ENCODE peak calls at places on chromosomes 16 and 17, in four cellular contexts. One of them, this sample, is unnamed.

GRCh38 chr17:2403044-2403443 is 2.2 kb upstream of the MNT start:
- DNase-seq in HS-5: no peak
- DNase-seq in ureter: no peak
- DNase-seq in AML-193: no peak
- DNase-seq in this sample: no peak

GRCh38 chr16:83533193-83533592 is 274.6 kb upstream of the HSBP1 start:
- DNase-seq in ureter: no peak
- DNase-seq in HS-5: peak; percentile 49
- DNase-seq in AML-193: no peak
- DNase-seq in this sample: no peak

GRCh38 chr17:37570527-37571093 is 38.6 kb downstream of the SYNRG start:
- DNase-seq in AML-193: peak; percentile 59
- DNase-seq in ureter: no peak
- DNase-seq in HS-5: peak; percentile 24
- DNase-seq in this sample: peak; percentile 56

GRCh38 chr17:37079735-37080134 is 131.0 kb downstream of the AATF start:
- DNase-seq in AML-193: peak; percentile 42
- DNase-seq in ureter: no peak
- DNase-seq in HS-5: no peak
- DNase-seq in this sample: no peak

GRCh38 chr16:660459-661183 is 7.3 kb upstream of the RHOT2 start:
- DNase-seq in ureter: peak; percentile 85
- DNase-seq in HS-5: no peak
- DNase-seq in AML-193: no peak
- DNase-seq in this sample: peak; percentile 85

GRCh38 chr17:69457603-69458002 is 43.1 kb downstream of the MAP2K6 start:
- DNase-seq in HS-5: no peak
- DNase-seq in ureter: no peak
- DNase-seq in AML-193: no peak
- DNase-seq in this sample: no peak

GRCh38 chr17:6831662-6832263 is at the start of gene TEKT1:
- DNase-seq in AML-193: no peak
- DNase-seq in ureter: peak; percentile 81
- DNase-seq in HS-5: no peak
- DNase-seq in this sample: peak; percentile 51

GRCh38 chr17:50407921-50408320 is 10.6 kb upstream of the LRRC59 start:
- DNase-seq in HS-5: no peak
- DNase-seq in ureter: no peak
- DNase-seq in AML-193: no peak
- DNase-seq in this sample: no peak

GRCh38 chr17:78223765-78224164 is 7.7 kb upstream of the TMEM235 start:
- DNase-seq in ureter: no peak
- DNase-seq in HS-5: no peak
- DNase-seq in AML-193: no peak
- DNase-seq in this sample: no peak

GRCh38 chr17:37081287-37081686 is 132.5 kb downstream of the AATF start:
- DNase-seq in AML-193: peak; percentile 2
- DNase-seq in HS-5: no peak
- DNase-seq in ureter: no peak
- DNase-seq in this sample: no peak

GRCh38 chr16:82344157-82344556 is 174.1 kb upstream of the MPHOSPH6 start:
- DNase-seq in HS-5: no peak
- DNase-seq in AML-193: peak; percentile 3
- DNase-seq in ureter: no peak
- DNase-seq in this sample: no peak

GRCh38 chr17:80925668-80926067 is 66.0 kb upstream of the CHMP6 start:
- DNase-seq in ureter: no peak
- DNase-seq in AML-193: no peak
- DNase-seq in HS-5: no peak
- DNase-seq in this sample: no peak

GRCh38 chr17:39920218-39921210 is 2.1 kb upstream of the GSDMB start:
- DNase-seq in AML-193: no peak
- DNase-seq in HS-5: no peak
- DNase-seq in ureter: no peak
- DNase-seq in this sample: no peak

GRCh38 chr17:79615446-79615845 is 4.6 kb upstream of the RBFOX3 start:
- DNase-seq in HS-5: no peak
- DNase-seq in AML-193: no peak
- DNase-seq in ureter: no peak
- DNase-seq in this sample: no peak

GRCh38 chr17:68584904-68585303 is 16.3 kb downstream of the FAM20A start:
- DNase-seq in AML-193: no peak
- DNase-seq in ureter: no peak
- DNase-seq in HS-5: no peak
- DNase-seq in this sample: no peak

GRCh38 chr17:80724723-80725388 is 180.2 kb downstream of the RPTOR start:
- DNase-seq in ureter: no peak
- DNase-seq in AML-193: no peak
- DNase-seq in HS-5: peak; percentile 49
- DNase-seq in this sample: no peak

GRCh38 chr16:18984425-18985005 is 781 bp downstream of the TMC7 start:
- DNase-seq in HS-5: no peak
- DNase-seq in AML-193: no peak
- DNase-seq in ureter: no peak
- DNase-seq in this sample: no peak

GRCh38 chr16:69567031-69567680 is 1.4 kb downstream of the NFAT5 start:
- DNase-seq in AML-193: no peak
- DNase-seq in HS-5: no peak
- DNase-seq in ureter: no peak
- DNase-seq in this sample: no peak

GRCh38 chr17:68248886-68249872 is 1.3 kb downstream of the AMZ2 start:
- DNase-seq in HS-5: no peak
- DNase-seq in AML-193: peak; percentile 64
- DNase-seq in ureter: no peak
- DNase-seq in this sample: peak; percentile 59

GRCh38 chr16:84141143-84141670 is 3.8 kb downstream of the HSDL1 start:
- DNase-seq in HS-5: no peak
- DNase-seq in ureter: no peak
- DNase-seq in AML-193: no peak
- DNase-seq in this sample: no peak

GRCh38 chr17:69050999-69051775 is 9.5 kb downstream of the ABCA9 start:
- DNase-seq in AML-193: peak; percentile 38
- DNase-seq in ureter: no peak
- DNase-seq in HS-5: no peak
- DNase-seq in this sample: no peak